ENCODE peak calls at places on chromosome 9, in four cellular contexts. T, F, U and Y are unnamed samples.

GRCh38 chr9:135822383-135822755 is 85.0 kb downstream of the CAMSAP1 start:
- DNase-seq in T (no peak), F (no peak), U (no peak), Y (no peak)

GRCh38 chr9:105158898-105159297 is 85.6 kb upstream of the SLC44A1 start:
- DNase-seq in T (no peak), F (no peak), U (no peak), Y (no peak)

GRCh38 chr9:111527347-111527746 is 2.4 kb downstream of the ZNF483 start:
- DNase-seq in T (no peak), F (no peak), U (no peak), Y (no peak)

GRCh38 chr9:124852829-124853531 is at the start of gene WDR38:
- DNase-seq in T (peak), F (peak), U (peak), Y (peak)

GRCh38 chr9:38178282-38178681 is 109.3 kb upstream of the SHB start:
- DNase-seq in T (no peak), F (no peak), U (no peak), Y (no peak)

GRCh38 chr9:92247296-92247695 is 46.2 kb downstream of the IARS1 start:
- DNase-seq in T (no peak), F (no peak), U (no peak), Y (no peak)

GRCh38 chr9:13750061-13750460 is 470.6 kb upstream of the MPDZ start:
- DNase-seq in T (no peak), F (no peak), U (no peak), Y (no peak)

GRCh38 chr9:138052635-138053320 is 175.2 kb downstream of the CACNA1B start:
- DNase-seq in T (no peak), F (no peak), U (no peak), Y (no peak)

GRCh38 chr9:112868461-112868860 is 22.2 kb downstream of the SLC46A2 start:
- DNase-seq in T (no peak), F (no peak), U (no peak), Y (no peak)

GRCh38 chr9:16012621-16013020 is 459.8 kb downstream of the CCDC171 start:
- DNase-seq in T (peak), F (no peak), U (no peak), Y (no peak)
- TF ChIP-seq MAX in T (no peak), F (no peak), U (no peak), Y (no peak)

DNA sequence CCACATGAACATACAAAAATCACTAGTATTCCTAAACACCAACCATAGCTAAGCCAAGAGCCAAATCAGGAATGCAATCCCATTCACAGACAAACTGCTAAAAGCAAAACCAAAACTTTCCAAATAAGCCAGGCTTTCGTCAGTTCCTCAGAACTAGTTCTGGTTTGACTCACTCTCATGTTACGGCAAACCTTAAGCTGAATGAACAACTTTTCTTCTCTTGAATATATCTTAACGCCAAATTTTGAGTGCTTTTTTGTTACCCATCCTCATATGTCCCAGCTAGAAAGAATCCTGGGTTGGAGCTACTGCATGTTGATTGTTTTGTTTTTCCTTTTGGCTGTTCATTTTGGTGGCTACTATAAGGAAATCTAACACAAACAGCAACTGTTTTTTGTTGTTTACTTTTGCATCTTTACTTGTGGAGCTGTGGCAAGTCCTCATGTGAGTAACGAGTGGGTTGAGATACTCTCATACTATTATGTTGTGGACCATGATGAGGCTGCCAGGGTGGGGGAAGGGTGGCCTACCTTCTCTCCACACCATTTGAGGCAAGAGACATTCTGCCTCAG is at the start of gene PDCD1LG2:
- DNase-seq in T (no peak), F (no peak), U (no peak), Y (no peak)
- TF ChIP-seq NR3C1 in T (no peak), F (no peak), U (no peak), Y (no peak)

DNA sequence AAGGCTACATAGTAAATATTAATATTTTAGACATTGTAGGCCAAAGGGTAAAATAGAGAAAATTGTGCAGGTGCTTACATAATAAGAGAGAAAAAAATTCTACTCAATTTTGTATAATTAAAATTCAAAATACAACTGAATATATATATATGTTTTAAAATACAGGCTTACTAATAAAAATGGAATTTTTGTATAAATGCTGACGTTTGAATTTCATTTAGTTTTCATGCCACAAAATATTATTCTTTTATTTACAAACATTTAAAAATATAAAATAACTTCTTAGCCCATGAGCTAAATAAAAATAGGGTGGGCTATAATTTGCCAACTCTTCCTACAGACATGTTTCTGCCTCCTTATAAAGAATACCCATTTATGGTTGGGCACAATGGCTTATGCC is 328.6 kb downstream of the TRPM3 start:
- DNase-seq in T (no peak), F (no peak), U (no peak), Y (no peak)
- TF ChIP-seq MAX in T (no peak), F (no peak), U (no peak), Y (no peak)

DNA sequence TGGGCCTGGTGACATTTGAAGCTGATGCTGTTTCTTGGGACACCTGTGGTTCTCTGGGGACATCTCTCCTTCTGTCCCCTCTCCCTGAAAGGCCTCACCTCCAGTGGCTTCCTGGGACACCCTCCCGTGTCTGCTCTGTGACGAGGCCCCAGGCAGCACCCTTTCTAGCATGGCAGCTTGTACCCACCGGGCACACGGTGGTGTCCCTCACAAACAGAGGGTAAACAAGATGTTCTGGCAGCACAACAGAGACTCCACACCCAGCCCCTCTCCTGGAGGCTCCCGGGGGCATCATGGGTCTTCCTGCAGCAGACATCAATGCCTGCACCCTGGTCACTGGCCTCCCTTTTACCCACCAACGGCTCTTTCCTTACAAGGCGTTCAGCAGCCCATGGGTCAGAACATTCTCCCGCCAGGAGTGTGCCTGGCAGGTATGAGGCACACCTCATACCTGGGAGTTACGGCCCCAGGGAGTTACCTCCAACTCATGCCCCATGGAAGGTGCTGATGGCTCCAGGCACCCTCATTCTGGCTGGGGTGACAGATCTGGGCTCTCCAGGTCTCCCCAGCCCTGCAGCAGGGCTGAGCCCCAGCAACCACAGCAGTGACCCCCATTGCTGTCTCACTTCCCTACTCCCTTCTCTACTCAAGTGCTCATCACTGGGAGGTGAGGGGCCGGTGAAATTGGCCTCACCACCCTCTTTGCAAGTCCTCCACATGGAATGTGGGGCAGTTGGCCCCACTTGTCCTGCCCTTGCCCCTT is 51.1 kb downstream of the BARX1 start:
- DNase-seq in T (no peak), F (no peak), U (no peak), Y (peak)
- TF ChIP-seq NR3C1 in T (no peak), F (no peak), U (no peak), Y (no peak)

DNA sequence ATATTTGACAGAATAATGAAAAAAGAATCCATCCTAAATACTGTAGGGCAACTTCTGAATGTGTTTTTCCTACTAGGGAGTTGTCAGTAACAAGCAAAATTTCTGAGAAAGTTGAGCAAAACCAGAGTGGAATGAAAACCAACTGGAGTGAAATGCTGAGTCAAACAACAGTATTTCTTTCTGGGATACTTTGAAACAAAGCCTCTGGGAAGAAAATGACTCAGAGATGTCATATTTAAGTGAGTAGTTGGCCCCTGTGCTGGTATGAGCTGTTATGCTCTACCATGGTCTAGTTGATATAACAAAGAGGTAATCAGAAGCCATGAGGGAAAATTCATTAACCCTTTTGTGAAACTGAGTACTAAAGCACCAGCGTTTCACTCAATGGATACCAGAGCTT is 372.1 kb upstream of the C9orf72 start:
- DNase-seq in T (no peak), F (no peak), U (no peak), Y (no peak)
- TF ChIP-seq MAX in T (no peak), F (no peak), U (no peak), Y (no peak)

DNA sequence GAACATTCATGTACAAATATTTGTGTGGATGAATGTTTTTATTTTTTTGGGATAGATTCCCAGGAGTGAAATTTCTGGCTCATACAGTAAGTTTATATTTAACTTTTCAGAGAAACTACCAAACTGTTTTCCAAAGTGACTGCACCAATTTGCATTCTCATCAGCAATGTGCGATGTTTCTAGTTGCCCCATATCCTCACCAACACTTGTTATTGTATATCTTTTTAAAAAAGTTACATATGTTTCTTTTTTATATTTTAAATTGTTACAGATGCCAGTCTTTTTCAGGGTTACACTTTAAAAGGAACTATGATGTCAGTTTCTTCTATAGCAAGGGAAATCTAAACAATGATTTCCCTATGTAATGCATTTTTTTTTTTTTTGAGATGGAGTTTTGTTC is 49.1 kb upstream of the SEMA4D start:
- DNase-seq in T (no peak), F (no peak), U (no peak), Y (no peak)
- TF ChIP-seq NR3C1 in T (no peak), F (no peak), U (no peak), Y (no peak)

DNA sequence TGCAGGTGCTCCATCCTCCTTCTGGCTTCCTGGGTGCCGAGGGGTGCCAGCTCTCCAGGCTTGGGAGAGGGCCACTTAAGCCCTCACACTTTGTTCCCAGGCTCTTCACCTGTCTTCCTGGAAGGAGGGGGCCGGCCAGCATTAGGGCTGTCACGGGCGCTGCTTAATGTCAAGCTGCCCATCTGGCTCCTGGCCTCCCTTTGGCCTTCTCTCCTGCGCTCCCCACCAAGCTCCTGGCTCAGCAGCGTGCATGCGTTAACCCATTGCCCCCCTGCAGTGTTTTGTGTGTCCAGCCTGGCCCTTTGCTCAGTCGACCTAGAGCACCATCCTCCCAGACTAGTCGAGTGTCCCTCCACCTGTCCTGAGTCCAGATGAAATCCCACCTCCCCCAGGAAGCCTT is 21.3 kb downstream of the NTNG2 start:
- DNase-seq in T (no peak), F (no peak), U (no peak), Y (no peak)
- TF ChIP-seq MAX in T (no peak), F (no peak), U (no peak), Y (no peak)